ENCODE peak calls at places on chromosomes 2 and 18, in four cellular contexts. G is tibial artery, J is B cell, N is ovary. I is an unnamed sample.

GRCh38 chr18:63152096-63152495 is 167.5 kb downstream of the BCL2 start:
- DNase-seq in N (no peak), J (peak), G (no peak), I (no peak)

GRCh38 chr2:205654878-205655601 is 27.3 kb upstream of the NRP2 start:
- DNase-seq in J (no peak), N (no peak), G (no peak), I (no peak)

GRCh38 chr2:54666741-54667639 is 56.5 kb upstream of the EML6 start:
- DNase-seq in J (no peak), N (peak), G (no peak), I (no peak)

GRCh38 chr2:192124576-192124975 is 70.2 kb downstream of the TMEFF2 start:
- DNase-seq in N (no peak), J (no peak), G (no peak), I (no peak)

GRCh38 chr2:178506101-178506500 is 25.8 kb downstream of the PLEKHA3 start:
- DNase-seq in J (no peak), N (no peak), G (no peak), I (no peak)

GRCh38 chr18:12376034-12376717 is 851 bp downstream of the AFG3L2 start:
- DNase-seq in N (peak), G (no peak), J (no peak), I (no peak)

GRCh38 chr2:215921884-215922283 is 91.5 kb downstream of the MREG start:
- DNase-seq in J (no peak), N (peak), G (no peak), I (peak)

GRCh38 chr2:46275995-46276394 is 21.2 kb upstream of the EPAS1 start:
- DNase-seq in G (peak), N (peak), J (no peak), I (no peak)

GRCh38 chr2:112257575-112257974 is 2.7 kb upstream of the ZC3H8 start:
- DNase-seq in G (no peak), J (no peak), N (no peak), I (no peak)

GRCh38 chr2:173434729-173435345 is 80.2 kb downstream of the CDCA7 start:
- DNase-seq in N (no peak), G (no peak), J (no peak), I (no peak)

GRCh38 chr18:74869904-74870863 is 272.5 kb downstream of the ZNF407 start:
- DNase-seq in G (no peak), J (no peak), N (no peak), I (no peak)

GRCh38 chr2:188032306-188032705 is 259.4 kb upstream of the GULP1 start:
- DNase-seq in J (no peak), N (no peak), G (no peak), I (no peak)

GRCh38 chr18:54127759-54128378 is 96.6 kb downstream of the MBD2 start:
- DNase-seq in G (no peak), J (no peak), N (no peak), I (peak)

GRCh38 chr2:226609361-226609760 is 190.3 kb downstream of the IRS1 start:
- DNase-seq in J (no peak), N (no peak), G (no peak), I (no peak)

GRCh38 chr2:68900496-68901198 is 29.4 kb upstream of the BMP10 start:
- DNase-seq in G (no peak), N (no peak), J (no peak), I (no peak)

GRCh38 chr2:104690255-104690999 is 163.5 kb upstream of the POU3F3 start:
- DNase-seq in N (no peak), G (no peak), J (no peak), I (no peak)

GRCh38 chr2:158473719-158474392 is 17.1 kb downstream of the PKP4 start:
- DNase-seq in G (no peak), J (no peak), N (no peak), I (no peak)

GRCh38 chr2:211077216-211077764 is 520.9 kb downstream of the CPS1 start:
- DNase-seq in N (no peak), G (no peak), J (no peak), I (no peak)

GRCh38 chr2:207122914-207123744 is 42.6 kb downstream of the KLF7 start:
- DNase-seq in G (no peak), N (no peak), J (no peak), I (peak)

GRCh38 chr2:55213822-55214221 is 18.3 kb downstream of the CLHC1 start:
- DNase-seq in N (no peak), J (no peak), G (no peak), I (no peak)

GRCh38 chr2:230067990-230068657 is 600 bp downstream of the SLC16A14 start:
- DNase-seq in J (peak), N (peak), G (peak), I (peak)

GRCh38 chr2:35347561-35347960 is 1008.0 kb upstream of the CRIM1 start:
- DNase-seq in N (no peak), G (no peak), J (no peak), I (no peak)

GRCh38 chr2:161178756-161179155 is 18.5 kb downstream of the TANK start:
- DNase-seq in N (no peak), J (no peak), G (no peak), I (no peak)

GRCh38 chr2:112026509-112026908 is 28.6 kb upstream of the TMEM87B start:
- DNase-seq in G (no peak), J (no peak), N (no peak), I (no peak)

GRCh38 chr2:150522269-150522668 is 34.8 kb upstream of the RND3 start:
- DNase-seq in J (no peak), G (no peak), N (no peak), I (no peak)

GRCh38 chr2:233419626-233420431 is 65.5 kb downstream of the DGKD start:
- DNase-seq in J (peak), G (peak), N (no peak), I (no peak)

GRCh38 chr18:22914633-22915032 is 18.5 kb upstream of the RBBP8 start:
- DNase-seq in N (no peak), J (no peak), G (no peak), I (no peak)

GRCh38 chr2:240873805-240874714 is 5.4 kb downstream of the AGXT start:
- DNase-seq in N (no peak), J (no peak), G (no peak), I (peak)

GRCh38 chr2:234836251-234836650 is 115.6 kb upstream of the SH3BP4 start:
- DNase-seq in J (no peak), G (no peak), N (no peak), I (no peak)

GRCh38 chr2:36770542-36771287 is 74.2 kb downstream of the VIT start:
- DNase-seq in N (no peak), J (no peak), G (no peak), I (peak)
- TF ChIP-seq CTCF in N (no peak), J (peak), G (no peak), I (peak)

DNA sequence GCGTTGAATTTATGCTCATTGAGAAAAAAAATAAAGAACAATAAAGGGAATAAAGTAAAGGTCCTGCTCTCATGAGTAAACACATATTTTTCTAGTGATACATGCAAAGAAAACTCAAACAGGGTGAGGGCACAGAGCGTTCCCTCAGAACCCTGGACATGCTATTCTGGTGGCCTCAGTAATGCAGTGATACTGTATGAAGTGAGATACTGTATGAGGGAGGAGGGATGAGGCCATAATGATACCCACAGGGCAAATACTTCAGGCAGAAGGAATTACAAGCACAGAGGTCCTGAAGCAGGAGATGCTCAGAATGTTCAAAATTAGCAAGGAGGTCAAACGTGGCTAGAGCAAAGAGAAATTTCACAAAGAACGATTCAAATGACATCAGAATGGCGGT is 28.4 kb upstream of the RNU4ATAC start:
- DNase-seq in J (no peak), N (no peak), G (no peak), I (no peak)
- TF ChIP-seq CTCF in J (no peak), N (no peak), G (no peak), I (no peak)

GRCh38 chr2:118645891-118646290 is 201.6 kb downstream of the EN1 start:
- DNase-seq in N (no peak), J (no peak), G (no peak), I (no peak)

GRCh38 chr2:118642501-118642900 is 204.9 kb downstream of the EN1 start:
- DNase-seq in G (no peak), J (no peak), N (no peak), I (no peak)

GRCh38 chr2:118641711-118642110 is 205.7 kb downstream of the EN1 start:
- DNase-seq in N (no peak), G (no peak), J (no peak), I (peak)

GRCh38 chr2:118644190-118644589 is 203.3 kb downstream of the EN1 start:
- DNase-seq in G (no peak), J (no peak), N (no peak), I (no peak)

DNA sequence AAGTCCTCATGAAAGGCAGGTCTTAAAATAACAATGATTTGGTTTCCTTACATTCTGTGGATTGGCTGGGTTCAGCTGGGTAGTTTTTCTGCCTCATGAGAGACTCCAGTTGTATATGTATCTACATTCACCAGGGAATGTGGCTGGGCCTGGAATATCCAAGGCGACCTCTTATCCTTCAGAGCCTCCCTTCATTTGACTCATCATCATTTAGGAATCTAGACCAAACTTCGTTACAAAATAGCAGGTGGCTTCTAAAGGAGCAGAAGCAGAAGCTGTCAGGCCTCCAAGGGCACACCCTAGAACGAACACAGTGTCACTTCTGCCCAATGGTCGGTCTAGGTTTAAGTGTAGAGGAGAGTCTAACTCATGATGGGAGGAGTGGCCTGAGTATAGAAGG is 204.2 kb downstream of the EN1 start:
- DNase-seq in J (no peak), N (no peak), G (no peak), I (no peak)
- TF ChIP-seq CTCF in J (no peak), N (no peak), G (no peak), I (no peak)

GRCh38 chr2:189439342-189439741 is 1.9 kb upstream of the WDR75 start:
- DNase-seq in N (no peak), G (no peak), J (no peak), I (no peak)
- TF ChIP-seq CTCF in N (no peak), G (no peak), J (no peak), I (peak)

GRCh38 chr2:50492452-50492851 is 539.5 kb downstream of the NRXN1 start:
- DNase-seq in N (peak), J (no peak), G (no peak), I (peak)

GRCh38 chr2:50490991-50491390 is 540.9 kb downstream of the NRXN1 start:
- DNase-seq in G (no peak), N (no peak), J (no peak), I (no peak)

DNA sequence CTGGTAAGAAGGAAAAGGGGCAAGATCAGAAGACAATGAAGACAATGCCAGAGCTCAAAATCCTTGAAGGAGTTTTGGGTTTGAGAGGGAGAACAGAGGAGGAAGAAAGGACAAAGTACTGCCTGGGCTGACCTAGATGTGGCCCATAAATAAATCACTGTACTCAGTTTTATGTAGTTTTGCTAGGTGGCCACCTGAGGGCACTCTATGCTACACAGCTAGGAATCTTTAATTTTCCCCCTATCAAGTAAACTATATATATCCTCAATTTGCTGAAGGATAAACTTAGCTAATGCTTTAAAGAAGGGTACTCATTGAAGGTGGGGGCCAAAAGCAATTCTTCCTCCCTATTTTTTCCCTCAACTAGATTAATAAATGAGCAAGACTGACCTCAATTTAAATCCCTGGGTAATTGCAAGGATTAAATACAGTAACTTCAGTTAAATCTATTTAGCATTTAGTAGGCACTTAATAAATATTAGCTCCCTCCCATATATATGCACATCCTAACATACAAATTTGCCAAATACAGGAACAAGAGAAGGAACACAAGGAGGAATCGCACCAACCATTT is 540.3 kb downstream of the NRXN1 start:
- DNase-seq in G (no peak), J (no peak), N (no peak), I (peak)
- TF ChIP-seq CTCF in G (peak), J (peak), N (no peak), I (no peak)

GRCh38 chr2:3712841-3713503 is 9.6 kb downstream of the DCDC2C start:
- DNase-seq in J (no peak), G (no peak), N (no peak), I (no peak)
- TF ChIP-seq CTCF in J (no peak), G (no peak), N (no peak), I (no peak)

DNA sequence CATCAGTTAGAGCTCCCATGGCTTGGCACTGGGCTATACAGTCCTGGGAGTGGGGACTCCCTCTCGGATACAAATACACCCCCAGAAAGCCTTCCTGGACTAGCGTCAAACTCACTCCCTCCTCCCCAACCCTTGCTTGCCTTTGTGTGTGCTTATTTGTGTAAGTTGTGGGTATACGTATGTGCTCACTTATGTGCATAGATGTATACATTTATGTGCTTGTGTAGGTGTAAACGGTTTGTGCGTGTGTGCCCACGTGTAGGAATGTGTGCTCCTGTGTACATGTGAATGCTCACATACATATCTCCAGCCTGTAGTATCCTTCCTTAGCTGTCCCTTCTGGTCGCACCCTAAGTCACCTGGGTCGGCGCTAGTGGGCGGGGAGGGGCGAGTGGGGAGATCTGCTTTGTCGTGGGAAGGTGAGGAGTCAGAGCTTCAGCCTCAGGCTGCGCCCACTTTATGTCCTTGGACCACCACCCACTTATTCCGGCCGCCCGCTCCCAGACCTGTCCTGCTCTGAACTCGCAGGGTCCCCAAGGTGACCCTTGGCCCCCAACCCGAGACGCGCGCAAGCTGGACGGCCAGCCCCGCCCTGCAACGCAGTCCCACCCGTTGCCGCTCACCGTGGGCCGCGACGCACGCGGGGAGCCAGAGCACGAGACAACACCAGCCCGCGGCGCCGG is 427 bp downstream of the PRADC1 start:
- DNase-seq in G (peak), J (no peak), N (no peak), I (peak)
- TF ChIP-seq CTCF in G (no peak), J (no peak), N (no peak), I (no peak)

GRCh38 chr18:48023334-48024008 is 93.0 kb upstream of the SMAD2 start:
- DNase-seq in G (peak), J (no peak), N (peak), I (peak)
- TF ChIP-seq CTCF in G (peak), J (no peak), N (peak), I (peak)

GRCh38 chr2:176104338-176105077 is 2.6 kb upstream of the HOXD11 start:
- DNase-seq in G (no peak), J (no peak), N (no peak), I (no peak)
- TF ChIP-seq CTCF in G (no peak), J (no peak), N (no peak), I (no peak)

DNA sequence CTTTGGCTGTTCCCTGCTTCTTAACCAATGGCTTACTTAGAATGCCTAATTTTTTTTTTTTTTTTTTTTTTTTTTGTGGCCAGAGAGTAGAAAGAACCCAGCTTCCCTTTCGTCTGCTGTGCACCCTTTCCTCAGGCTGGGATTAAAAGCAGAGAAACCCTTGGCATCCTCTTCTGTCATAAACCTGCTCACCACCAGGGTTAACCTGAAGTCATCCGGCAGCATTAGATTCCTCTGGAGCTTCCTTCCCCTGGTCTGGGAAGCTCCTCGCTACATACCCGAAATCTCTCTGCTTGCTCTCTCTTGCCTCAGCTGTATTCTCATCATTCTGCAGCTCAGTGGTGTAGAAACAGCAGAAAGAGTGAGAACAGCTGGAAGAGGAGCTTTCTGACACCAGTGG is 339.1 kb upstream of the MEIS1 start:
- DNase-seq in J (no peak), G (no peak), N (no peak), I (no peak)
- TF ChIP-seq CTCF in J (no peak), G (no peak), N (no peak), I (no peak)

I was measured in Calu3.